ENCODE peak calls at places on chromosome 18, in nine cellular contexts. Q, R, D, Z, X, O, G, P and H are unnamed samples.

GRCh38 chr18:48939368-48940097 is 11.2 kb downstream of the SMAD7 start:
- DNase-seq in G (no peak), P (no peak), D (no peak), O (peak), Z (no peak), X (no peak), R (no peak), Q (no peak), H (peak)

GRCh38 chr18:76564117-76564516 is 69.1 kb upstream of the ZNF516 start:
- DNase-seq in D (no peak), G (no peak), X (no peak), Z (peak), R (peak), P (no peak), O (no peak), Q (peak), H (no peak)

GRCh38 chr18:57811477-57812125 is 8.5 kb upstream of the ATP8B1 start:
- DNase-seq in O (no peak), D (peak), Z (no peak), G (no peak), X (no peak), P (no peak), Q (no peak), R (peak), H (no peak)

GRCh38 chr18:48238636-48239035 is 170.5 kb downstream of the ZBTB7C start:
- DNase-seq in G (no peak), Q (no peak), R (no peak), Z (peak), D (no peak), X (no peak), O (no peak), P (no peak), H (no peak)

GRCh38 chr18:75635096-75635495 is 207.6 kb upstream of the SMIM21 start:
- DNase-seq in D (no peak), O (no peak), Z (no peak), Q (no peak), G (no peak), R (no peak), X (no peak), P (no peak), H (no peak)

GRCh38 chr18:2410688-2411087 is 160.6 kb downstream of the METTL4 start:
- DNase-seq in R (no peak), Z (no peak), D (peak), Q (peak), X (no peak), G (no peak), O (no peak), P (no peak), H (no peak)

GRCh38 chr18:44552706-44553105 is 128.0 kb upstream of the SETBP1 start:
- DNase-seq in Q (no peak), G (no peak), O (no peak), Z (no peak), R (no peak), P (no peak), X (no peak), D (no peak), H (no peak)

GRCh38 chr18:3016584-3017292 is 3.8 kb upstream of the LPIN2 start:
- DNase-seq in G (no peak), R (no peak), O (peak), D (no peak), Q (no peak), P (no peak), Z (peak), X (no peak), H (no peak)

GRCh38 chr18:36427369-36427768 is 129.9 kb downstream of the FHOD3 start:
- DNase-seq in G (no peak), X (no peak), Z (no peak), D (no peak), Q (no peak), R (no peak), O (no peak), P (no peak), H (no peak)

GRCh38 chr18:78682716-78683115 is 296.9 kb upstream of the SALL3 start:
- DNase-seq in X (no peak), G (peak), D (no peak), P (no peak), R (no peak), Q (no peak), Z (no peak), O (no peak), H (no peak)

GRCh38 chr18:37321578-37322496 is 243.8 kb downstream of the CELF4 start:
- DNase-seq in X (no peak), O (no peak), R (no peak), Z (no peak), D (no peak), P (no peak), G (no peak), Q (no peak), H (no peak)

GRCh38 chr18:27136208-27136535 is 48.9 kb downstream of the CHST9 start:
- DNase-seq in R (no peak), X (no peak), Z (no peak), D (peak), Q (no peak), P (no peak), O (no peak), G (no peak), H (peak)

GRCh38 chr18:48367557-48367956 is 41.6 kb downstream of the ZBTB7C start:
- DNase-seq in P (no peak), X (no peak), G (no peak), Q (no peak), R (no peak), O (no peak), Z (no peak), D (no peak), H (no peak)

GRCh38 chr18:67731853-67732252 is 215.3 kb upstream of the DSEL start:
- DNase-seq in Q (no peak), R (peak), X (no peak), G (no peak), D (no peak), O (no peak), Z (no peak), P (no peak), H (no peak)

GRCh38 chr18:62131305-62131909 is 55.4 kb downstream of the PIGN start:
- DNase-seq in R (peak), O (peak), G (peak), D (peak), Z (peak), X (no peak), Q (peak), P (peak), H (peak)

GRCh38 chr18:63237911-63238710 is 81.5 kb downstream of the BCL2 start:
- DNase-seq in O (peak), D (peak), P (peak), R (peak), Z (no peak), Q (peak), X (no peak), G (no peak), H (peak)
- TF ChIP-seq POLR2A in O (peak), D (no peak), P (peak), R (no peak), Z (no peak), Q (no peak), X (no peak), G (no peak), H (no peak)

DNA sequence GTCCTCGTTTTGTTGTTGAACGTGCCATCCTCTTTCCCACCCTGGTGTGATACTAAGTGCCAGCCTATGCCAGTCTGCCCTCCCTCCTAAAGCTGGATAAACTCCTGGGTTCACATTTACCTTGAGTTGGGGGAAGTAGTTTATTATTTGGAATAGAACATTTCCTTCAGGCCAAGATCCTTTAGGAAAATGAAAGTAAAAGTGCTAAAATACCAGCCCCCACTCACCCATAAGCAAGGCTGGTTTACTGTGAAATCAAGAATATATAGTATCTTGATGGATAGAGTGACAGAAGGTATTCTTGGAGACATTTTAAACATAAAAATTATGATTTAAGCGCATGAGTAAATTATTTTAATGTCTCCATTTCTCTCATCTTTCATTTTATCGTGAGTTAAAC is 27.1 kb downstream of the ZNF532 start:
- DNase-seq in R (no peak), Z (no peak), D (no peak), G (no peak), X (no peak), Q (no peak), P (no peak), O (no peak), H (no peak)
- H3K4me3 ChIP-seq in R (peak), Z (no peak), D (no peak), G (no peak), X (no peak), Q (no peak), P (peak), O (peak), H (no peak)

DNA sequence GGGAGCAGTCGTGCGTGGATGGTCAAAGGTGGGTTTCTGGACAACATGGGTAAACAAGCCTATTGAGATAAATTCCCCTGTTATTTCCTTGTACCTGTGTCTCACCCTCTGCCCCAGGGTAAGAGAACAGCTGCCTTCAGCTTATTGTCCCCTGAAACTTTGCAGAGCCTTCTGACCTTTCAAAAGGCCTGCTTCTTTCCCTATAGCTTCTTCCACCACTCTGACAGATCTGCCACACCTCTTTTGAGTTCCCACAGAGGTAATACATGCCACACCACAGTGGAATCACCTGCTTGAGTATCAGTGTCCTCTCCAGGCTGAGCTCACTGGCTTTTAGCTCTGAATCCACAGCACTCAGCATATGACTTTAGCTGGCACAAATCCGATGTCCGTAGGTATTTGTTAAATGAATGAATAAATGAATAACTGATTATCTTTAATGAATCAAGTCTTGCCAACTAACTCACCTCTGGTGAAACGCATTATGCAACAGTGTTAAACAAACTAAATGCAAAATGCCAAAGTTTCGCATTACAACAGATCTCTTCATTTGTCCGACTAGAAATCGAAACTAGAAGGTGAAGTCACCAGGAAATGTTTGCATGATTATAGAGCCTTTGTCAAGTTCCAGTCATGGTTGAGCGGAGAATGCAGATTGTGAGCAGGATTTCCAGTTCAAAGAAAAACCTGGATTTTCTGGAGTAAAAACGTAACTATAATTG is 16.3 kb downstream of the DYNAP start:
- DNase-seq in X (no peak), D (peak), R (peak), G (peak), Q (no peak), P (peak), O (no peak), Z (peak), H (no peak)
- TF ChIP-seq POLR2A in X (no peak), D (no peak), R (no peak), G (no peak), Q (no peak), P (no peak), O (no peak), Z (no peak), H (no peak)

DNA sequence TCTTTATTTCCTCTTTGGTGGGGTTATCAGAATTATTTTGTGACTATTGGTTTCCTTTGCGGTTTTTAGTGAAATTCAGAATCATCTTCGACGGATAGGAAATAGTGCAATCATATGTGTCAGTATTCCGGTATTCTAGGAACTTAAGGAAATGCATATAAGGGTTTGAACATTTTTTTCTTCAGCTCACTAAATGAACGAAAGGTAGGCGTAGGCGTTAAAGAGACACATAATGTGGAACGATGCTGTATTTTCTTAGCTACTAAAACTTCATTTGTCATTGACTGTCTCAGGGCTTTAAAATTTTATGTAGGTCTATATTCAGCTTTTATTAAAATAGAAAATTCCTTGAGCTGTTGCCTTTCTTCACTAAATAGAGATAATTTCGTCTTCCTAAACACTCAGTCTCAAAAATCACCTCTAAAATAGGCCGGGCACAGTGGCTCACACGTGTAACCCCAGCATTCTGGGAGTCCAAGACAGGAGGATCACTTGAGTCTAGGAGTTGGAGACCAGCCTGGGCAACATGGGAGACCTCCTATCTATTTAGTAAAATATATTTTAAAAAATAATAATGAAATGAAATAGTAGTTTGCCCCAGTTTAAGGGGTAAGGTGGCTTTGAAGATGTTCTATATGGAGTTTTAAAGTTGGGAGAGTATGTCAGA is 1.5 kb upstream of the YES1 start:
- DNase-seq in R (no peak), Z (no peak), O (no peak), D (no peak), P (no peak), Q (no peak), G (no peak), X (no peak), H (no peak)
- H3K4me3 ChIP-seq in R (no peak), Z (peak), O (no peak), D (peak), P (no peak), Q (peak), G (no peak), X (peak), H (peak)

GRCh38 chr18:31499157-31499524 is 1.2 kb downstream of the DSG2 start:
- DNase-seq in O (no peak), Z (no peak), G (no peak), X (no peak), Q (no peak), P (no peak), R (no peak), D (no peak), H (no peak)

GRCh38 chr18:31500161-31500688 is 2.2 kb downstream of the DSG2 start:
- DNase-seq in P (no peak), Z (peak), O (no peak), D (no peak), Q (no peak), G (no peak), X (no peak), R (no peak), H (no peak)

GRCh38 chr18:31497711-31498449 is at the start of gene DSG2:
- DNase-seq in D (peak), O (no peak), G (peak), P (peak), Z (peak), X (peak), Q (no peak), R (no peak), H (peak)

GRCh38 chr18:31497404-31497710 is 620 bp upstream of the DSG2 start:
- DNase-seq in O (no peak), Z (no peak), Q (no peak), G (no peak), X (no peak), D (no peak), R (no peak), P (no peak), H (peak)

DNA sequence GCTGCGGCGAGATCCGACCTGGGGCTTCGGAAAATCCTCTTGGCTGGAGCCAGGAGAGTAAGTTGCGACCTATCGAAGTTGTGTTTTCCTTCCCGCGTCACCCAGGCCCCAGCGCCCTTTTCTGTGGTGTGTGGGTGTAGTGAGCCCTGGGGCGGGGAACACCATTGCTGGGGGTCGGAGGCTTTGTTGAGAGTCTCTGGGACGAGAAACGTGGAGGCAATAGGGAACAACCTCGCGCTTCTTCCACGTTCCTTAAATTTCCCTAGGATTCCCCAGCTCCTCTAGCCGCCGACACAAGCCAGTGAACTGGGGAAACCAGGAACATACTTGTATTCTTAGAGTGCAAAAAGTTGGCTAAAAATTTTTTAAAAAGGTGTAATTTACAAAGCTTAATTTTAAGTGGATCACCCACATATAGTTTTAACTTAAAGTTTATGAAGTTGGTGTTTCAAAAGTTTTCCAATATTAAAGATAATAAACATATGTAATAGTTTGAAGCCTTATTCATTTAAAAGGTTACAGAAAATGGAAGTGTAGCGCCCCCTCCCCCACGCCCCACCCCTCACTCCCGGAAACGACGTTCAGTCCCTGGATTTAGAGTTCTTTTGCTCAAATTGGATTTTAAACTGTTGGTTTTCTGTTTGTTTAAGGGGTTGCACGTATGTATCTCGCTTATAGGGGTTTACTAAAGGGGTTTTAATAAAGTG is 626 bp downstream of the DSG2 start:
- DNase-seq in Z (peak), R (no peak), P (peak), G (no peak), X (peak), O (no peak), D (no peak), Q (no peak), H (no peak)
- TF ChIP-seq POLR2A in Z (no peak), R (no peak), P (no peak), G (no peak), X (no peak), O (no peak), D (no peak), Q (no peak), H (no peak)

GRCh38 chr18:9802774-9803697 is 82.7 kb upstream of the TXNDC2 start:
- DNase-seq in Z (no peak), O (no peak), X (no peak), R (peak), G (no peak), P (no peak), Q (no peak), D (no peak), H (no peak)

GRCh38 chr18:9792565-9793226 is 84.6 kb downstream of the RAB31 start:
- DNase-seq in Z (peak), R (no peak), O (no peak), P (no peak), D (peak), X (no peak), Q (no peak), G (no peak), H (no peak)

GRCh38 chr18:9802175-9802747 is 83.5 kb upstream of the TXNDC2 start:
- DNase-seq in Q (no peak), G (no peak), P (no peak), Z (no peak), D (no peak), X (no peak), O (no peak), R (no peak), H (no peak)

GRCh38 chr18:9796933-9797549 is 88.7 kb upstream of the TXNDC2 start:
- DNase-seq in Z (no peak), P (no peak), D (no peak), R (no peak), Q (no peak), X (no peak), G (no peak), O (peak), H (no peak)
- H3K4me3 ChIP-seq in Z (no peak), P (no peak), D (no peak), R (no peak), Q (no peak), X (no peak), G (no peak), O (no peak), H (no peak)

GRCh38 chr18:80108739-80109675 is at the start of gene ADNP2:
- DNase-seq in G (peak), D (peak), P (peak), Q (peak), R (peak), X (peak), O (peak), Z (peak), H (peak)
- TF ChIP-seq POLR2A in G (no peak), D (peak), P (peak), Q (peak), R (peak), X (no peak), O (no peak), Z (peak), H (peak)

DNA sequence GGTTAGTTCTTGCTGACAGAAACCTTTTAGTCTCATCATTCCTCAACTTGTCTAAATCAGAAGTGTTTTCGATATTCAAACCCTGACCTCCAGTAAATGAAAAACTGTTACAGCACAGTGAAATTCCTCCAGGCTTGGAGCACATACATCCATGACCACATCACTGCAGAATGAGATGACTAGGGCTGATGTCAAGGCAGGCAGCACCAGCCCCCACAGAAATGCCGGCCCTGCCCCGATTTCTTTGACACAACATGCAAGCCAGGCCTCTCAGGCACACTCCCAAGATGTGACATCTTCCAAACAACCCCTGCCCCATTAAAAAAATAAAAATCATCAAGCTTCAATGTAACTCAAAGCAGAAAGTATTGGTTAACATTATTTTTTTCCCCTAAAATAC is 103.3 kb downstream of the CTAGE1 start:
- DNase-seq in D (no peak), O (no peak), P (no peak), R (peak), Z (no peak), Q (no peak), X (no peak), G (no peak), H (no peak)
- H3K4me3 ChIP-seq in D (no peak), O (no peak), P (no peak), R (peak), Z (no peak), Q (no peak), X (no peak), G (no peak), H (no peak)